ENCODE peak calls at places on chromosomes 7 and 10, in nine cellular contexts. H, M, D, U, G, C, I, R and N are unnamed samples.

GRCh38 chr10:15344876-15345285 is 26.2 kb downstream of the FAM171A1 start:
- DNase-seq in H (no peak), M (peak), D (peak), U (peak), G (peak), C (no peak), I (peak), R (no peak), N (no peak)

GRCh38 chr7:44100458-44101303 is 3.5 kb upstream of the AEBP1 start:
- DNase-seq in H (no peak), M (no peak), D (no peak), U (no peak), G (peak), C (peak), I (peak), R (no peak), N (no peak)

GRCh38 chr10:132027423-132027983 is 38.2 kb upstream of the JAKMIP3 start:
- DNase-seq in H (no peak), M (no peak), D (no peak), U (peak), G (peak), C (no peak), I (no peak), R (no peak), N (no peak)

GRCh38 chr10:101000602-101000991 is 989 bp downstream of the LZTS2 start:
- DNase-seq in H (no peak), M (no peak), D (no peak), U (no peak), G (no peak), C (no peak), I (no peak), R (no peak), N (no peak)

GRCh38 chr10:500876-501275 is 188.6 kb downstream of the DIP2C start:
- DNase-seq in H (no peak), M (no peak), D (no peak), U (no peak), G (no peak), C (peak), I (peak), R (no peak), N (no peak)

GRCh38 chr10:4351723-4352565 is 474.1 kb upstream of the AKR1E2 start:
- DNase-seq in H (no peak), M (no peak), D (peak), U (no peak), G (no peak), C (no peak), I (peak), R (no peak), N (no peak)

GRCh38 chr7:137804819-137805218 is 42.0 kb downstream of the DGKI start:
- DNase-seq in H (no peak), M (no peak), D (no peak), U (no peak), G (no peak), C (no peak), I (peak), R (no peak), N (no peak)

GRCh38 chr10:6667679-6668270 is 87.7 kb upstream of the PRKCQ start:
- DNase-seq in H (peak), M (peak), D (peak), U (peak), G (peak), C (no peak), I (peak), R (peak), N (no peak)

GRCh38 chr10:125599194-125599593 is 83.8 kb downstream of the TEX36 start:
- DNase-seq in H (no peak), M (no peak), D (no peak), U (no peak), G (no peak), C (no peak), I (no peak), R (no peak), N (no peak)

GRCh38 chr10:77907900-77908717 is 18.4 kb downstream of the DLG5 start:
- DNase-seq in H (no peak), M (peak), D (peak), U (peak), G (no peak), C (no peak), I (no peak), R (no peak), N (no peak)

GRCh38 chr10:3806603-3807002 is 21.6 kb upstream of the KLF6 start:
- DNase-seq in H (no peak), M (peak), D (peak), U (peak), G (peak), C (no peak), I (peak), R (no peak), N (no peak)

GRCh38 chr7:2211259-2211575 is 21.5 kb downstream of the MAD1L1 start:
- DNase-seq in H (no peak), M (no peak), D (no peak), U (no peak), G (no peak), C (no peak), I (no peak), R (no peak), N (no peak)

GRCh38 chr7:57207836-57208235 is 75.6 kb upstream of the ZNF479 start:
- DNase-seq in H (no peak), M (no peak), D (no peak), U (no peak), G (no peak), C (peak), I (no peak), R (no peak), N (no peak)

GRCh38 chr10:63542835-63543575 is 21.8 kb downstream of the REEP3 start:
- DNase-seq in H (no peak), M (no peak), D (peak), U (no peak), G (no peak), C (no peak), I (peak), R (no peak), N (no peak)

GRCh38 chr7:95246935-95247370 is 77.4 kb downstream of the PON1 start:
- DNase-seq in H (no peak), M (peak), D (peak), U (peak), G (peak), C (no peak), I (peak), R (peak), N (peak)

GRCh38 chr10:5446390-5446926 is 34.1 kb downstream of the NET1 start:
- DNase-seq in H (peak), M (peak), D (peak), U (peak), G (peak), C (peak), I (peak), R (peak), N (peak)

GRCh38 chr7:128115326-128115820 is 84.1 kb upstream of the LRRC4 start:
- DNase-seq in H (no peak), M (no peak), D (peak), U (no peak), G (no peak), C (peak), I (no peak), R (no peak), N (no peak)

GRCh38 chr10:7026818-7027217 is 384.0 kb downstream of the SFMBT2 start:
- DNase-seq in H (no peak), M (no peak), D (no peak), U (no peak), G (no peak), C (no peak), I (no peak), R (no peak), N (no peak)

GRCh38 chr7:36400023-36400422 is 10.4 kb downstream of the ANLN start:
- DNase-seq in H (no peak), M (no peak), D (no peak), U (no peak), G (no peak), C (no peak), I (no peak), R (no peak), N (no peak)

GRCh38 chr7:23012797-23013714 is 874 bp downstream of the HYCC1 start:
- DNase-seq in H (peak), M (peak), D (peak), U (peak), G (peak), C (peak), I (peak), R (peak), N (peak)

GRCh38 chr10:130728531-130729215 is 582.8 kb downstream of the TCERG1L start:
- DNase-seq in H (no peak), M (no peak), D (no peak), U (no peak), G (no peak), C (no peak), I (no peak), R (no peak), N (no peak)

GRCh38 chr10:93383562-93383981 is 98.6 kb downstream of the MYOF start:
- DNase-seq in H (no peak), M (peak), D (peak), U (no peak), G (peak), C (no peak), I (peak), R (no peak), N (no peak)

GRCh38 chr7:157476201-157476600 is 139.4 kb downstream of the DNAJB6 start:
- DNase-seq in H (no peak), M (no peak), D (no peak), U (no peak), G (no peak), C (no peak), I (no peak), R (no peak), N (no peak)

GRCh38 chr7:140656548-140657515 is 15.9 kb upstream of the ADCK2 start:
- DNase-seq in H (no peak), M (peak), D (peak), U (peak), G (peak), C (peak), I (peak), R (no peak), N (peak)

GRCh38 chr7:111833461-111833860 is 271.2 kb upstream of the IMMP2L start:
- DNase-seq in H (no peak), M (no peak), D (peak), U (no peak), G (no peak), C (no peak), I (peak), R (no peak), N (no peak)

GRCh38 chr7:1033546-1034145 is 10.7 kb upstream of the GPR146 start:
- DNase-seq in H (no peak), M (no peak), D (no peak), U (no peak), G (no peak), C (no peak), I (no peak), R (no peak), N (no peak)

GRCh38 chr10:42754155-42755027 is 28.2 kb upstream of the BMS1 start:
- DNase-seq in H (no peak), M (peak), D (no peak), U (peak), G (no peak), C (no peak), I (peak), R (peak), N (no peak)

GRCh38 chr10:59708816-59709471 is 706 bp downstream of the SLC16A9 start:
- DNase-seq in H (no peak), M (peak), D (peak), U (peak), G (no peak), C (peak), I (no peak), R (peak), N (peak)

GRCh38 chr7:100582041-100582579 is 3.8 kb downstream of the LRCH4 start:
- DNase-seq in H (no peak), M (no peak), D (no peak), U (no peak), G (no peak), C (no peak), I (no peak), R (no peak), N (no peak)

GRCh38 chr10:44898665-44899064 is 12.5 kb upstream of the TMEM72 start:
- DNase-seq in H (no peak), M (peak), D (no peak), U (no peak), G (no peak), C (peak), I (no peak), R (no peak), N (no peak)

GRCh38 chr7:150657526-150657925 is 25.3 kb upstream of the GIMAP6 start:
- DNase-seq in H (no peak), M (no peak), D (no peak), U (no peak), G (no peak), C (no peak), I (no peak), R (no peak), N (no peak)

GRCh38 chr10:13776861-13777301 is 190.1 kb downstream of the PRPF18 start:
- DNase-seq in H (no peak), M (no peak), D (peak), U (no peak), G (peak), C (no peak), I (no peak), R (no peak), N (no peak)

GRCh38 chr10:73818402-73818801 is 7.0 kb upstream of the NDST2 start:
- DNase-seq in H (no peak), M (no peak), D (no peak), U (peak), G (no peak), C (no peak), I (no peak), R (no peak), N (no peak)

GRCh38 chr7:90689256-90689655 is 93.1 kb downstream of the CDK14 start:
- DNase-seq in H (no peak), M (no peak), D (no peak), U (no peak), G (no peak), C (no peak), I (no peak), R (no peak), N (no peak)

GRCh38 chr7:2929321-2930201 is 85.5 kb upstream of the GNA12 start:
- DNase-seq in H (no peak), M (no peak), D (no peak), U (no peak), G (no peak), C (peak), I (no peak), R (no peak), N (no peak)

GRCh38 chr10:99369551-99369950 is 40.4 kb downstream of the CNNM1 start:
- DNase-seq in H (no peak), M (no peak), D (no peak), U (no peak), G (no peak), C (no peak), I (peak), R (no peak), N (no peak)

GRCh38 chr7:142647749-142648148 is 101.5 kb upstream of the PRSS1 start:
- DNase-seq in H (no peak), M (no peak), D (no peak), U (no peak), G (no peak), C (no peak), I (no peak), R (no peak), N (no peak)

GRCh38 chr7:151426486-151426905 is 13.4 kb downstream of the CRYGN start:
- DNase-seq in H (no peak), M (peak), D (peak), U (no peak), G (peak), C (peak), I (peak), R (no peak), N (no peak)

GRCh38 chr10:57657164-57657765 is 610.4 kb downstream of the IPMK start:
- DNase-seq in H (no peak), M (peak), D (peak), U (peak), G (peak), C (no peak), I (peak), R (peak), N (peak)
- TF ChIP-seq CTCF in H (peak), M (peak), D (peak), U (peak), G (peak), C (peak), I (peak), R (peak), N (peak)

GRCh38 chr7:136114966-136115762 is 138.0 kb upstream of the MTPN start:
- DNase-seq in H (peak), M (peak), D (peak), U (peak), G (peak), C (no peak), I (peak), R (peak), N (no peak)
- TF ChIP-seq CTCF in H (peak), M (peak), D (peak), U (peak), G (peak), C (peak), I (peak), R (peak), N (peak)

DNA sequence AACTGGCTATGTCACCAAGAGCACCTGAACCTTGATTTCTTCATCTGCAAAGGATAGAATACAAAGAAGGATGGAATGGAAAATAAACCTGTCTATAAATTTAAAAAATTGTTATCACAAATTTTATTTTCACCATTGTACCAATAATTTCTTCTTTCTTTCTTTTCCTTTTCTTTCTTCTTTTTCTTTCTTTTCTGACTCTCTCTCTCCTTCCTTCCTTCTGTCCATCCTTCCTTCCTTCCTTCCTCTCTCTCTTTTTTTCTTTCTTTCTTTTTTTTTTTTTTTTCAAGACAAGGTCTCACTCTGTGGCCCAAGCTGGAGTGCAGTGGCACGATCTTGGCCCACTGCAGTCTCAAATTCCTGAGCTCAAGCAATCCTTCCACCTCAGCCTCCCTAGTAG is 36.6 kb upstream of the SORBS1 start:
- DNase-seq in H (no peak), M (no peak), D (no peak), U (no peak), G (no peak), C (no peak), I (no peak), R (no peak), N (no peak)
- TF ChIP-seq CTCF in H (no peak), M (no peak), D (no peak), U (no peak), G (no peak), C (no peak), I (no peak), R (no peak), N (no peak)

DNA sequence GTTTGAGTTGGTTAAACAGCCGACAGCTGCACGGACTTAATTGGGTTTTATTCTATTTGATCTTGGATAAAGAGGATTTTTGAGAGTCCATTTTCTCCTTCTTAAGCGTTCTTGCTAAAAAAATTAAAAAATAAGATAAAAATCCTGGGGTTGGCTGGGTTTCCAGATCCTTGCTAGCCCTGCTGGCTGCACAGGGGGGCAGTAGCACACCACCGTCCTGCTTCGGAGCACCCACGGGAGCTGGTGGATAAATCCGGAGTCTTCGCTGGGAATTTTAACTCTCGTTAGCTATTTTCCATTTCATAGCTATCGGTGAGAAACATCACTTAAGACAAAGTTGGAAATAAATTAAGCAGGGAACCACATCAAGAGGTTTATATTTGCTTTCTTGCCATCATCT is 792.1 kb downstream of the TYW1 start:
- DNase-seq in H (no peak), M (no peak), D (no peak), U (no peak), G (no peak), C (no peak), I (no peak), R (no peak), N (peak)
- TF ChIP-seq CTCF in H (no peak), M (no peak), D (no peak), U (peak), G (peak), C (no peak), I (no peak), R (no peak), N (peak)

DNA sequence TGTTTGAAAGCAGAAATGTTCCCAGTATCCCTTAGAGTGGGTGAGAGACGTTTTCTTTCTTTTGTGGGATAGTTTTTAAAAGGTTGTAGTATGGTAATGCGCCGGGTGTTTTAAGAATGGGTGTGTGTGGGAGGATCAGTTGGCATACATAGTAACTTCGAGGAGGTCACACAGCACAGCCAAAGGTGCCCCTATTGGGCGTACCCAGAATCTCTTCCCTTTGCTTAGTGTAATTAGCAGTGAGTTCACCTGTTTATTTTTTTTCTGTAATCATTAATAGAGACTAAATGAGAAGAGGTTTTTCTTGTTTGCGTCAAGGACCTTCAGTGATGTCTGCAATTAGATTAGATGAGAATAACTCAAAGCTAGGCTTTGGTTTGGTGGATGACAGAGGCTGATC is 1.5 kb downstream of the PLEKHA8 start:
- DNase-seq in H (no peak), M (peak), D (peak), U (no peak), G (no peak), C (no peak), I (no peak), R (no peak), N (no peak)
- TF ChIP-seq CTCF in H (no peak), M (peak), D (no peak), U (no peak), G (peak), C (no peak), I (no peak), R (no peak), N (no peak)

GRCh38 chr7:34750636-34751035 is 92.6 kb downstream of the NPSR1 start:
- DNase-seq in H (no peak), M (no peak), D (no peak), U (no peak), G (no peak), C (no peak), I (no peak), R (no peak), N (no peak)

GRCh38 chr7:34747842-34748241 is 89.8 kb downstream of the NPSR1 start:
- DNase-seq in H (no peak), M (peak), D (peak), U (no peak), G (no peak), C (no peak), I (peak), R (no peak), N (no peak)

GRCh38 chr7:34750209-34750608 is 92.2 kb downstream of the NPSR1 start:
- DNase-seq in H (no peak), M (no peak), D (no peak), U (no peak), G (no peak), C (no peak), I (no peak), R (no peak), N (no peak)

GRCh38 chr7:34747176-34747781 is 89.3 kb downstream of the NPSR1 start:
- DNase-seq in H (no peak), M (no peak), D (no peak), U (no peak), G (no peak), C (no peak), I (no peak), R (no peak), N (no peak)

GRCh38 chr7:34748244-34749039 is 90.4 kb downstream of the NPSR1 start:
- DNase-seq in H (no peak), M (peak), D (peak), U (no peak), G (peak), C (no peak), I (peak), R (no peak), N (peak)
- TF ChIP-seq CTCF in H (no peak), M (no peak), D (no peak), U (no peak), G (no peak), C (no peak), I (no peak), R (no peak), N (no peak)